ENCODE peak calls at places on chromosome 18, in four cellular contexts. D, B, F and S are unnamed samples.

GRCh38 chr18:21359746-21360145 is 117.7 kb downstream of the GREB1L start:
- DNase-seq in D (peak), B (no peak), F (no peak), S (no peak)

GRCh38 chr18:62524443-62525200 is 1.8 kb downstream of the ZCCHC2 start:
- DNase-seq in D (peak), B (peak), F (peak), S (peak)

GRCh38 chr18:74731097-74731496 is 133.4 kb downstream of the ZNF407 start:
- DNase-seq in D (peak), B (no peak), F (no peak), S (no peak)

GRCh38 chr18:62807406-62807805 is 92.1 kb downstream of the PHLPP1 start:
- DNase-seq in D (no peak), B (no peak), F (no peak), S (no peak)

GRCh38 chr18:8839285-8839684 is 133.9 kb downstream of the MTCL1 start:
- DNase-seq in D (no peak), B (no peak), F (no peak), S (no peak)

GRCh38 chr18:22250591-22250996 is 81.2 kb downstream of the GATA6 start:
- DNase-seq in D (no peak), B (no peak), F (no peak), S (no peak)

GRCh38 chr18:80034852-80035406 is 695 bp downstream of the RBFA start:
- DNase-seq in D (no peak), B (no peak), F (no peak), S (no peak)

GRCh38 chr18:42028232-42028832 is 73.3 kb downstream of the PIK3C3 start:
- DNase-seq in D (no peak), B (no peak), F (no peak), S (peak)

GRCh38 chr18:62881509-62882016 is 166.2 kb downstream of the PHLPP1 start:
- DNase-seq in D (peak), B (no peak), F (no peak), S (no peak)

GRCh38 chr18:55318864-55319516 is 269.0 kb downstream of the TCF4 start:
- DNase-seq in D (no peak), B (no peak), F (no peak), S (no peak)

GRCh38 chr18:79546781-79547272 is 132.8 kb upstream of the CTDP1 start:
- DNase-seq in D (no peak), B (no peak), F (no peak), S (no peak)

GRCh38 chr18:74623047-74623816 is 25.6 kb downstream of the ZNF407 start:
- DNase-seq in D (no peak), B (no peak), F (no peak), S (no peak)

GRCh38 chr18:3062798-3063563 is 50.0 kb upstream of the LPIN2 start:
- DNase-seq in D (no peak), B (peak), F (peak), S (peak)

GRCh38 chr18:22503803-22504202 is 86.1 kb upstream of the CTAGE1 start:
- DNase-seq in D (no peak), B (no peak), F (peak), S (no peak)

GRCh38 chr18:55448390-55448789 is 139.6 kb downstream of the TCF4 start:
- DNase-seq in D (no peak), B (no peak), F (no peak), S (no peak)

GRCh38 chr18:74116628-74117554 is 30.7 kb downstream of the FBXO15 start:
- DNase-seq in D (no peak), B (no peak), F (no peak), S (peak)

GRCh38 chr18:8455661-8456614 is 153.3 kb upstream of the RAB12 start:
- DNase-seq in D (no peak), B (no peak), F (no peak), S (no peak)

GRCh38 chr18:8091042-8091441 is 518.2 kb upstream of the RAB12 start:
- DNase-seq in D (no peak), B (no peak), F (no peak), S (no peak)

GRCh38 chr18:77645170-77645872 is 395.7 kb downstream of the GALR1 start:
- DNase-seq in D (no peak), B (no peak), F (no peak), S (no peak)

GRCh38 chr18:48541026-48541746 is 2.4 kb downstream of the CTIF start:
- DNase-seq in D (peak), B (peak), F (peak), S (peak)

GRCh38 chr18:79510046-79510685 is 114.4 kb downstream of the NFATC1 start:
- DNase-seq in D (no peak), B (no peak), F (no peak), S (no peak)

GRCh38 chr18:27175914-27176313 is 9.2 kb downstream of the CHST9 start:
- DNase-seq in D (no peak), B (no peak), F (no peak), S (no peak)

GRCh38 chr18:35481960-35482366 is 15.8 kb downstream of the INO80C start:
- DNase-seq in D (no peak), B (no peak), F (peak), S (no peak)

GRCh38 chr18:41905786-41906527 is 49.1 kb upstream of the PIK3C3 start:
- DNase-seq in D (no peak), B (no peak), F (no peak), S (no peak)

GRCh38 chr18:7646174-7646886 is 79.2 kb downstream of the PTPRM start:
- DNase-seq in D (no peak), B (no peak), F (no peak), S (no peak)

GRCh38 chr18:58174285-58174684 is 130.3 kb downstream of the NEDD4L start:
- DNase-seq in D (no peak), B (no peak), F (no peak), S (no peak)

GRCh38 chr18:10270160-10270571 is 184.3 kb upstream of the APCDD1 start:
- DNase-seq in D (no peak), B (no peak), F (peak), S (no peak)

GRCh38 chr18:21444465-21445023 is 156.0 kb downstream of the ESCO1 start:
- DNase-seq in D (peak), B (no peak), F (peak), S (no peak)

GRCh38 chr18:11114653-11115052 is 34.7 kb downstream of the PIEZO2 start:
- DNase-seq in D (peak), B (no peak), F (no peak), S (no peak)

GRCh38 chr18:22650247-22650646 is 232.5 kb upstream of the CTAGE1 start:
- DNase-seq in D (no peak), B (no peak), F (no peak), S (no peak)

GRCh38 chr18:53780666-53781065 is 443.8 kb downstream of the MBD2 start:
- DNase-seq in D (no peak), B (no peak), F (no peak), S (no peak)

GRCh38 chr18:43265465-43265864 is 11.8 kb downstream of the SYT4 start:
- DNase-seq in D (no peak), B (no peak), F (no peak), S (no peak)

GRCh38 chr18:35334821-35335220 is 9.4 kb downstream of the ZNF24 start:
- DNase-seq in D (no peak), B (no peak), F (no peak), S (no peak)

GRCh38 chr18:8139971-8140406 is 469.2 kb upstream of the RAB12 start:
- DNase-seq in D (no peak), B (no peak), F (no peak), S (no peak)

GRCh38 chr18:46226461-46226860 is 122.3 kb downstream of the HAUS1 start:
- DNase-seq in D (no peak), B (no peak), F (no peak), S (no peak)

GRCh38 chr18:48060346-48060745 is 129.9 kb upstream of the SMAD2 start:
- DNase-seq in D (no peak), B (no peak), F (no peak), S (no peak)

GRCh38 chr18:5628512-5629255 is 84.9 kb upstream of the EPB41L3 start:
- DNase-seq in D (no peak), B (peak), F (peak), S (peak)